ENCODE peak calls at places on chromosomes 16 and 17, in seven cellular contexts. Y, U, L, Q, B, Z and M are unnamed samples.
A peak's percentile ranks its signal among the peaks of the same experiment; 100 is the strongest.

GRCh38 chr17:77329741-77330531 is 189.2 kb downstream of the SEC14L1 start:
- DNase-seq in L (no peak), Q (no peak), B (no peak), U (peak; percentile 65), Y (no peak), Z (no peak), M (no peak)

GRCh38 chr17:30372755-30373154 is 6.0 kb upstream of the CPD start:
- DNase-seq in Z (no peak), Q (no peak), U (no peak), Y (no peak), B (no peak), L (no peak), M (no peak)

GRCh38 chr17:16943032-16943352 is 28.9 kb downstream of the TNFRSF13B start:
- DNase-seq in Z (no peak), U (no peak), B (no peak), L (no peak), Y (peak; percentile 7), Q (no peak), M (no peak)

GRCh38 chr16:57318240-57318970 is 33.9 kb upstream of the PLLP start:
- DNase-seq in Y (peak; percentile 49), L (no peak), B (no peak), Z (peak; percentile 21), U (no peak), Q (no peak), M (peak; percentile 38)

GRCh38 chr17:27413295-27413694 is 43.0 kb upstream of the KSR1 start:
- DNase-seq in L (no peak), Y (no peak), U (no peak), B (no peak), Q (no peak), Z (no peak), M (no peak)

GRCh38 chr17:48553837-48554236 is 8.9 kb upstream of the HOXB2 start:
- DNase-seq in Y (no peak), Z (no peak), B (no peak), Q (no peak), U (no peak), L (no peak), M (no peak)

GRCh38 chr17:337022-337420 is 15.6 kb downstream of the RPH3AL start:
- DNase-seq in Y (no peak), Q (no peak), U (no peak), B (no peak), L (no peak), Z (no peak), M (no peak)

GRCh38 chr17:83193336-83194188 is 114.2 kb downstream of the METRNL start:
- DNase-seq in Y (peak; percentile 69), L (peak; percentile 9), Q (peak; percentile 4), U (peak; percentile 66), Z (peak; percentile 22), B (no peak), M (no peak)

GRCh38 chr16:66622863-66623262 is 18.4 kb downstream of the CMTM3 start:
- DNase-seq in L (no peak), Q (no peak), Y (no peak), Z (no peak), U (no peak), B (no peak), M (no peak)

GRCh38 chr17:58232707-58233156 is 5.7 kb upstream of the LPO start:
- DNase-seq in Z (peak; percentile 65), L (no peak), Y (no peak), B (peak; percentile 57), Q (no peak), U (no peak), M (peak; percentile 88)

GRCh38 chr16:86772671-86773338 is 194.5 kb downstream of the FOXL1 start:
- DNase-seq in Z (peak; percentile 84), Y (no peak), U (no peak), Q (no peak), B (no peak), L (no peak), M (peak; percentile 30)

GRCh38 chr17:45346255-45347015 is 29.6 kb upstream of the MAP3K14 start:
- DNase-seq in B (no peak), U (peak; percentile 62), Z (peak; percentile 20), Q (no peak), L (no peak), Y (no peak), M (peak; percentile 85)

GRCh38 chr16:86925067-86925791 is 346.9 kb downstream of the FOXL1 start:
- DNase-seq in Q (no peak), Z (peak; percentile 86), L (no peak), B (no peak), U (no peak), Y (no peak), M (peak; percentile 83)

GRCh38 chr17:47935961-47936360 is 5.4 kb upstream of the PNPO start:
- DNase-seq in B (no peak), Y (no peak), Z (peak; percentile 32), U (no peak), L (no peak), Q (no peak), M (peak; percentile 67)

GRCh38 chr17:12911241-12911640 is 106.6 kb downstream of the ELAC2 start:
- DNase-seq in B (no peak), L (no peak), U (no peak), Z (no peak), Y (no peak), Q (no peak), M (peak; percentile 62)

GRCh38 chr17:82876602-82877391 is 37.0 kb upstream of the ZNF750 start:
- DNase-seq in B (no peak), U (peak; percentile 87), Y (peak; percentile 88), Z (peak; percentile 76), Q (peak; percentile 92), L (peak; percentile 64), M (peak; percentile 72)

GRCh38 chr16:4813251-4814003 is 11.0 kb upstream of the ROGDI start:
- DNase-seq in Y (no peak), B (no peak), Z (no peak), L (no peak), U (no peak), Q (no peak), M (no peak)

GRCh38 chr17:49834118-49834743 is 13.6 kb downstream of the TAC4 start:
- DNase-seq in U (no peak), Z (peak; percentile 19), Q (no peak), Y (no peak), L (no peak), B (no peak), M (no peak)

GRCh38 chr17:66420961-66421371 is 118.6 kb downstream of the PRKCA start:
- DNase-seq in Z (peak; percentile 48), L (no peak), Q (no peak), U (no peak), Y (no peak), B (no peak), M (peak; percentile 82)

GRCh38 chr17:58300336-58300735 is 19.6 kb upstream of the MPO start:
- DNase-seq in L (no peak), Z (no peak), U (no peak), Y (no peak), B (no peak), Q (no peak), M (no peak)

GRCh38 chr17:81517339-81518112 is 4.9 kb upstream of the ACTG1 start:
- DNase-seq in Z (no peak), B (no peak), U (no peak), L (no peak), Q (no peak), Y (no peak), M (no peak)

GRCh38 chr16:87708181-87708580 is 57.6 kb downstream of the KLHDC4 start:
- DNase-seq in Q (no peak), Y (no peak), B (no peak), U (no peak), Z (no peak), L (no peak), M (no peak)

GRCh38 chr16:1458336-1458976 is 14.1 kb upstream of the CCDC154 start:
- DNase-seq in U (no peak), Z (no peak), Y (no peak), L (no peak), Q (no peak), B (no peak), M (no peak)

GRCh38 chr17:2090804-2091534 is 36.1 kb downstream of the HIC1 start:
- DNase-seq in Q (no peak), Z (peak; percentile 94), B (no peak), U (no peak), Y (peak; percentile 78), L (peak; percentile 75), M (peak; percentile 93)

GRCh38 chr16:49280022-49280741 is 1.5 kb downstream of the CBLN1 start:
- DNase-seq in U (no peak), Q (peak; percentile 57), Z (no peak), Y (peak; percentile 47), B (no peak), L (no peak), M (no peak)
- H3K4me3 ChIP-seq in U (no peak overlapping the region), Q (no peak overlapping the region), Z (no peak overlapping the region), Y (no peak overlapping the region), B (no peak overlapping the region), L (no peak overlapping the region), M (no peak overlapping the region)

GRCh38 chr17:63476494-63476856 is 386 bp upstream of the ACE start:
- DNase-seq in Q (peak; percentile 30), Y (no peak), U (no peak), Z (no peak), B (no peak), L (no peak), M (no peak)
- H3K4me3 ChIP-seq in Q (no peak overlapping the region), Y (peak overlapping the region; percentile 48), U (peak overlapping the region; percentile 67), Z (peak overlapping the region; percentile 37), B (peak overlapping the region; percentile 42), L (peak overlapping the region; percentile 17), M (no peak overlapping the region)

GRCh38 chr17:39352511-39352910 is 48.9 kb downstream of the FBXL20 start:
- DNase-seq in L (no peak), Q (no peak), Y (no peak), B (no peak), Z (no peak), U (no peak), M (no peak)
- H3K4me3 ChIP-seq in L (no peak overlapping the region), Q (no peak overlapping the region), Y (no peak overlapping the region), B (no peak overlapping the region), Z (no peak overlapping the region), U (no peak overlapping the region), M (no peak overlapping the region)

DNA sequence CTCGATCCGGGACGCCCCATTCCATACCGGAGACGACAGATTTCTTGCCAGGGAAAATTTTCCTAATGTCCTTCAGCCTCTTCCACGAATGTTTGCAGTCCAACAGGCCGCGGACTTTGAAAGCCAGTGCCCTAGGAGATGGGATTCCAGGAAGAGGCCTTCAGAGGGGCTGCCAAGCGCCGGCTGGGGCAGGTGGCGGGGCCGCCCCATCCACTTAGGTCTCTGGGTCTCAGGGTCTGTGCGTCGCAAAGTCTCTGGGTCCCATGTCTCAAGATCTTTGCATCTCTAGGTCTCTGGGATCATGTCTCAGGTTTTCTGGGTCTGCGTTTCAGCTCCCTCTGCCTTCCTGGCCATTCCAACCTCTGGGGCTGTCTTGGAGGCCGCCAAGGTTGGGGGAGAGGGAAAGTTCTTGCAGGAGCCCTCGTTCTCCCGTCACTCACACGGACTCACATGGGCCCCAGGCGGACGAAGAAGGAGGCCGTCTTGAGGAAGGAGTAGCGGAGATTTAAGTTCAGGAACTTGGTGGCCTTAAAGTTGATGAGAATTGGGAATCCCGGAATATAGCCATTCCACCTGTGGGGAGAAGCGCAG is 7.2 kb downstream of the ALOX12B start:
- DNase-seq in Z (no peak), Q (no peak), Y (no peak), B (no peak), L (no peak), U (no peak), M (no peak)
- H3K4me3 ChIP-seq in Z (no peak overlapping the region), Q (no peak overlapping the region), Y (no peak overlapping the region), B (no peak overlapping the region), L (peak overlapping the region; percentile 37), U (peak overlapping the region; percentile 60), M (no peak overlapping the region)